ENCODE peak calls at places on chromosome 3, in four cellular contexts. Q is non-pigmented ciliary epithelial cell, D is Ammon's horn, K is NT2/D1. X is an unnamed sample.

GRCh38 chr3:194065119-194065392 is 70.9 kb upstream of the HES1 start:
- DNase-seq in K (no peak), Q (no peak), D (no peak), X (no peak)

GRCh38 chr3:33075996-33076395 is 20.9 kb downstream of the GLB1 start:
- DNase-seq in Q (no peak), D (no peak), K (no peak), X (no peak)

GRCh38 chr3:179133575-179133974 is 14.6 kb upstream of the PIK3CA start:
- DNase-seq in K (no peak), Q (no peak), D (no peak), X (no peak)

GRCh38 chr3:45409369-45409768 is 21.0 kb downstream of the LARS2 start:
- DNase-seq in Q (no peak), K (no peak), D (no peak), X (no peak)

GRCh38 chr3:132404276-132404675 is 13.0 kb upstream of the DNAJC13 start:
- DNase-seq in K (no peak), D (no peak), Q (no peak), X (no peak)

GRCh38 chr3:64796597-64796996 is 108.8 kb upstream of the ADAMTS9 start:
- DNase-seq in K (no peak), Q (no peak), D (no peak), X (no peak)

GRCh38 chr3:177589921-177590336 is 392.6 kb upstream of the TBL1XR1 start:
- DNase-seq in K (no peak), Q (peak), D (no peak), X (peak)

GRCh38 chr3:197599089-197599765 is 43.5 kb upstream of the BDH1 start:
- DNase-seq in Q (peak), K (peak), D (peak), X (peak)

GRCh38 chr3:125055165-125055912 is 458 bp downstream of the HEG1 start:
- DNase-seq in D (no peak), Q (no peak), K (no peak), X (no peak)

GRCh38 chr3:108202834-108203233 is 19.4 kb downstream of the IFT57 start:
- DNase-seq in K (no peak), D (no peak), Q (no peak), X (no peak)

GRCh38 chr3:139601191-139601961 is 61.8 kb upstream of the RBP1 start:
- DNase-seq in K (no peak), Q (no peak), D (no peak), X (no peak)

GRCh38 chr3:61582846-61583245 is 21.5 kb downstream of the PTPRG start:
- DNase-seq in K (no peak), Q (no peak), D (no peak), X (no peak)

GRCh38 chr3:78988324-78988723 is 779.5 kb downstream of the ROBO1 start:
- DNase-seq in D (no peak), K (no peak), Q (no peak), X (no peak)

GRCh38 chr3:69724722-69725435 is 14.4 kb upstream of the MITF start:
- DNase-seq in Q (no peak), K (no peak), D (no peak), X (no peak)

GRCh38 chr3:58009026-58009748 is 965 bp downstream of the FLNB start:
- DNase-seq in D (no peak), K (no peak), Q (no peak), X (no peak)

GRCh38 chr3:57530071-57530608 is 14.0 kb downstream of the DNAH12 start:
- DNase-seq in D (no peak), K (no peak), Q (no peak), X (no peak)

X was measured in neuronal stem cell.